ENCODE peak calls at places on chromosomes 7 and 10, in nine cellular contexts. One of them, this sample, is unnamed.

GRCh38 chr10:97066877-97067555 is 118.7 kb downstream of the SLIT1 start:
- DNase-seq in adrenal gland: peak; percentile 22
- DNase-seq in fibroblast of pulmonary artery: no peak
- DNase-seq in activated CD4-positive, alpha-beta T cell treated with anti-CD3 and anti-CD28 coated beads for 48 hours: no peak
- DNase-seq in HEK293T: no peak
- DNase-seq in amygdala: no peak
- DNase-seq in Caki2: no peak
- DNase-seq in psoas muscle: peak; percentile 83
- DNase-seq in left lung: no peak
- DNase-seq in this sample: no peak

GRCh38 chr10:101389986-101390531 is 36.1 kb downstream of the BTRC start:
- DNase-seq in Caki2: no peak
- DNase-seq in fibroblast of pulmonary artery: no peak
- DNase-seq in HEK293T: no peak
- DNase-seq in left lung: no peak
- DNase-seq in psoas muscle: no peak
- DNase-seq in adrenal gland: no peak
- DNase-seq in amygdala: no peak
- DNase-seq in activated CD4-positive, alpha-beta T cell treated with anti-CD3 and anti-CD28 coated beads for 48 hours: no peak
- DNase-seq in this sample: no peak

GRCh38 chr7:70693690-70694356 is 438.1 kb upstream of the GALNT17 start:
- DNase-seq in adrenal gland: peak; percentile 52
- DNase-seq in left lung: peak; percentile 90
- DNase-seq in HEK293T: peak; percentile 66
- DNase-seq in psoas muscle: peak; percentile 95
- DNase-seq in activated CD4-positive, alpha-beta T cell treated with anti-CD3 and anti-CD28 coated beads for 48 hours: peak; percentile 37
- DNase-seq in amygdala: peak; percentile 25
- DNase-seq in Caki2: peak; percentile 81
- DNase-seq in fibroblast of pulmonary artery: peak; percentile 45
- DNase-seq in this sample: peak; percentile 51

GRCh38 chr7:27606270-27607209 is 56.1 kb downstream of the HIBADH start:
- DNase-seq in activated CD4-positive, alpha-beta T cell treated with anti-CD3 and anti-CD28 coated beads for 48 hours: no peak
- DNase-seq in left lung: no peak
- DNase-seq in HEK293T: peak; percentile 34
- DNase-seq in amygdala: no peak
- DNase-seq in Caki2: peak; percentile 84
- DNase-seq in fibroblast of pulmonary artery: peak; percentile 51
- DNase-seq in psoas muscle: no peak
- DNase-seq in adrenal gland: no peak
- DNase-seq in this sample: no peak

GRCh38 chr7:127791790-127792189 is 139.8 kb downstream of the SND1 start:
- DNase-seq in HEK293T: no peak
- DNase-seq in amygdala: no peak
- DNase-seq in fibroblast of pulmonary artery: peak; percentile 46
- DNase-seq in left lung: no peak
- DNase-seq in Caki2: no peak
- DNase-seq in psoas muscle: no peak
- DNase-seq in activated CD4-positive, alpha-beta T cell treated with anti-CD3 and anti-CD28 coated beads for 48 hours: no peak
- DNase-seq in adrenal gland: no peak
- DNase-seq in this sample: no peak

GRCh38 chr10:87608756-87609155 is 50.9 kb upstream of the PAPSS2 start:
- DNase-seq in psoas muscle: no peak
- DNase-seq in HEK293T: no peak
- DNase-seq in left lung: no peak
- DNase-seq in activated CD4-positive, alpha-beta T cell treated with anti-CD3 and anti-CD28 coated beads for 48 hours: no peak
- DNase-seq in fibroblast of pulmonary artery: peak; percentile 28
- DNase-seq in Caki2: no peak
- DNase-seq in adrenal gland: no peak
- DNase-seq in amygdala: no peak
- DNase-seq in this sample: no peak

GRCh38 chr7:24752073-24752800 is 5.0 kb downstream of the GSDME start:
- DNase-seq in left lung: no peak
- DNase-seq in psoas muscle: no peak
- DNase-seq in Caki2: no peak
- DNase-seq in activated CD4-positive, alpha-beta T cell treated with anti-CD3 and anti-CD28 coated beads for 48 hours: no peak
- DNase-seq in fibroblast of pulmonary artery: no peak
- DNase-seq in adrenal gland: no peak
- DNase-seq in HEK293T: no peak
- DNase-seq in amygdala: no peak
- DNase-seq in this sample: no peak

GRCh38 chr10:78420946-78421732 is 387.5 kb downstream of the RPS24 start:
- DNase-seq in left lung: no peak
- DNase-seq in activated CD4-positive, alpha-beta T cell treated with anti-CD3 and anti-CD28 coated beads for 48 hours: no peak
- DNase-seq in psoas muscle: no peak
- DNase-seq in fibroblast of pulmonary artery: no peak
- DNase-seq in amygdala: no peak
- DNase-seq in HEK293T: no peak
- DNase-seq in Caki2: no peak
- DNase-seq in adrenal gland: no peak
- DNase-seq in this sample: no peak

GRCh38 chr7:131249003-131249402 is 78.7 kb upstream of the MKLN1 start:
- DNase-seq in fibroblast of pulmonary artery: peak; percentile 98
- DNase-seq in activated CD4-positive, alpha-beta T cell treated with anti-CD3 and anti-CD28 coated beads for 48 hours: no peak
- DNase-seq in psoas muscle: peak; percentile 91
- DNase-seq in adrenal gland: peak; percentile 93
- DNase-seq in HEK293T: no peak
- DNase-seq in amygdala: no peak
- DNase-seq in left lung: no peak
- DNase-seq in Caki2: peak; percentile 74
- DNase-seq in this sample: peak; percentile 45

GRCh38 chr10:58918887-58919286 is 257.6 kb upstream of the PHYHIPL start:
- DNase-seq in left lung: no peak
- DNase-seq in adrenal gland: no peak
- DNase-seq in fibroblast of pulmonary artery: no peak
- DNase-seq in Caki2: no peak
- DNase-seq in HEK293T: no peak
- DNase-seq in activated CD4-positive, alpha-beta T cell treated with anti-CD3 and anti-CD28 coated beads for 48 hours: no peak
- DNase-seq in amygdala: no peak
- DNase-seq in psoas muscle: no peak
- DNase-seq in this sample: no peak

GRCh38 chr10:22333167-22333566 is 12.1 kb upstream of the SPAG6 start:
- DNase-seq in psoas muscle: no peak
- DNase-seq in fibroblast of pulmonary artery: no peak
- DNase-seq in adrenal gland: no peak
- DNase-seq in left lung: no peak
- DNase-seq in amygdala: no peak
- DNase-seq in activated CD4-positive, alpha-beta T cell treated with anti-CD3 and anti-CD28 coated beads for 48 hours: no peak
- DNase-seq in Caki2: no peak
- DNase-seq in HEK293T: no peak
- DNase-seq in this sample: no peak

GRCh38 chr7:66641526-66641871 is 12.8 kb downstream of the KCTD7 start:
- DNase-seq in amygdala: no peak
- DNase-seq in activated CD4-positive, alpha-beta T cell treated with anti-CD3 and anti-CD28 coated beads for 48 hours: no peak
- DNase-seq in fibroblast of pulmonary artery: no peak
- DNase-seq in HEK293T: no peak
- DNase-seq in adrenal gland: no peak
- DNase-seq in Caki2: no peak
- DNase-seq in left lung: no peak
- DNase-seq in psoas muscle: no peak
- DNase-seq in this sample: no peak

GRCh38 chr10:4141471-4141870 is 356.5 kb upstream of the KLF6 start:
- DNase-seq in activated CD4-positive, alpha-beta T cell treated with anti-CD3 and anti-CD28 coated beads for 48 hours: no peak
- DNase-seq in amygdala: no peak
- DNase-seq in Caki2: peak; percentile 16
- DNase-seq in psoas muscle: no peak
- DNase-seq in fibroblast of pulmonary artery: peak; percentile 59
- DNase-seq in left lung: no peak
- DNase-seq in HEK293T: no peak
- DNase-seq in adrenal gland: no peak
- DNase-seq in this sample: no peak

GRCh38 chr10:30231709-30232108 is 117.4 kb downstream of the MTPAP start:
- DNase-seq in activated CD4-positive, alpha-beta T cell treated with anti-CD3 and anti-CD28 coated beads for 48 hours: no peak
- DNase-seq in fibroblast of pulmonary artery: no peak
- DNase-seq in left lung: no peak
- DNase-seq in adrenal gland: no peak
- DNase-seq in Caki2: no peak
- DNase-seq in psoas muscle: no peak
- DNase-seq in amygdala: no peak
- DNase-seq in HEK293T: no peak
- DNase-seq in this sample: no peak

GRCh38 chr10:94042001-94042813 is 48.5 kb downstream of the PLCE1 start:
- DNase-seq in activated CD4-positive, alpha-beta T cell treated with anti-CD3 and anti-CD28 coated beads for 48 hours: no peak
- DNase-seq in Caki2: peak; percentile 9
- DNase-seq in psoas muscle: no peak
- DNase-seq in fibroblast of pulmonary artery: peak; percentile 62
- DNase-seq in HEK293T: no peak
- DNase-seq in left lung: no peak
- DNase-seq in adrenal gland: no peak
- DNase-seq in amygdala: no peak
- DNase-seq in this sample: no peak

GRCh38 chr7:3066506-3066905 is 22.8 kb upstream of the CARD11 start:
- DNase-seq in left lung: no peak
- DNase-seq in adrenal gland: no peak
- DNase-seq in psoas muscle: no peak
- DNase-seq in amygdala: no peak
- DNase-seq in HEK293T: no peak
- DNase-seq in activated CD4-positive, alpha-beta T cell treated with anti-CD3 and anti-CD28 coated beads for 48 hours: no peak
- DNase-seq in Caki2: no peak
- DNase-seq in fibroblast of pulmonary artery: no peak
- DNase-seq in this sample: no peak

GRCh38 chr7:100342761-100343160 is 15.2 kb upstream of the PILRB start:
- DNase-seq in left lung: no peak
- DNase-seq in psoas muscle: no peak
- DNase-seq in HEK293T: no peak
- DNase-seq in adrenal gland: no peak
- DNase-seq in Caki2: no peak
- DNase-seq in fibroblast of pulmonary artery: no peak
- DNase-seq in activated CD4-positive, alpha-beta T cell treated with anti-CD3 and anti-CD28 coated beads for 48 hours: no peak
- DNase-seq in amygdala: no peak
- DNase-seq in this sample: no peak

GRCh38 chr7:131294553-131294952 is 33.1 kb upstream of the MKLN1 start:
- DNase-seq in fibroblast of pulmonary artery: no peak
- DNase-seq in activated CD4-positive, alpha-beta T cell treated with anti-CD3 and anti-CD28 coated beads for 48 hours: no peak
- DNase-seq in left lung: no peak
- DNase-seq in adrenal gland: no peak
- DNase-seq in psoas muscle: no peak
- DNase-seq in Caki2: no peak
- DNase-seq in amygdala: no peak
- DNase-seq in HEK293T: no peak
- DNase-seq in this sample: no peak